ENCODE peak calls at places on chromosome 5, in seven cellular contexts. W is H1, Q is neural progenitor cell, N is colonic mucosa, K is HCT116, L is HepG2, Z is IMR-90. G is an unnamed sample.

GRCh38 chr5:180823346-180823745 is 20.7 kb upstream of the MGAT1 start:
- DNase-seq in K (no peak), Z (no peak), N (no peak), W (no peak), L (no peak), Q (no peak), G (no peak)

GRCh38 chr5:167049043-167049663 is 1242.3 kb upstream of the WWC1 start:
- DNase-seq in W (no peak), Q (peak; percentile 71), K (peak; percentile 0), N (peak; percentile 49), Z (no peak), L (peak; percentile 21), G (peak; percentile 35)

GRCh38 chr5:42887094-42887493 is 75.4 kb upstream of the SELENOP start:
- DNase-seq in L (no peak), K (peak; percentile 42), N (peak; percentile 88), Q (no peak), W (no peak), Z (no peak), G (no peak)

GRCh38 chr5:6458833-6459232 is 10.2 kb downstream of the UBE2QL1 start:
- DNase-seq in L (no peak), W (no peak), K (no peak), N (no peak), Z (no peak), Q (no peak), G (no peak)

GRCh38 chr5:1789838-1790462 is 9.7 kb downstream of the MRPL36 start:
- DNase-seq in Q (no peak), Z (peak; percentile 96), K (no peak), L (no peak), N (no peak), W (no peak), G (peak; percentile 66)

GRCh38 chr5:115179959-115180709 is 10.4 kb upstream of the TRIM36 start:
- DNase-seq in Q (peak; percentile 92), N (peak; percentile 51), K (no peak), Z (peak; percentile 4), L (no peak), W (no peak), G (peak; percentile 19)

GRCh38 chr5:94308442-94308841 is 310.0 kb downstream of the KIAA0825 start:
- DNase-seq in Z (peak; percentile 16), Q (no peak), N (no peak), K (no peak), W (no peak), L (no peak), G (no peak)

GRCh38 chr5:151592855-151593408 is 1.8 kb upstream of the FAT2 start:
- DNase-seq in Z (no peak), L (peak; percentile 66), W (no peak), K (no peak), N (no peak), Q (no peak), G (no peak)

GRCh38 chr5:147216552-147217154 is 18.2 kb upstream of the STK32A start:
- DNase-seq in L (peak; percentile 61), Q (peak; percentile 36), K (no peak), W (no peak), Z (no peak), N (no peak), G (peak; percentile 16)

GRCh38 chr5:147391781-147392180 is 118.1 kb downstream of the DPYSL3 start:
- DNase-seq in L (peak; percentile 25), K (peak; percentile 38), N (peak; percentile 22), W (no peak), Q (peak; percentile 57), Z (peak; percentile 84), G (peak; percentile 78)

GRCh38 chr5:83104031-83104430 is 26.7 kb downstream of the XRCC4 start:
- DNase-seq in Q (no peak), Z (no peak), K (no peak), W (no peak), N (no peak), L (no peak), G (no peak)

GRCh38 chr5:150119421-150120061 is 33.2 kb upstream of the CSF1R start:
- DNase-seq in L (no peak), Z (no peak), W (no peak), Q (no peak), N (peak; percentile 20), K (no peak), G (no peak)

GRCh38 chr5:88692979-88693932 is 189.7 kb downstream of the MEF2C start:
- DNase-seq in Z (no peak), K (no peak), L (no peak), W (no peak), N (no peak), Q (no peak), G (no peak)

GRCh38 chr5:124621279-124621678 is 125.2 kb downstream of the ZNF608 start:
- DNase-seq in W (no peak), K (no peak), Q (no peak), N (no peak), L (no peak), Z (no peak), G (no peak)

GRCh38 chr5:31657315-31657714 is 18.4 kb downstream of the PDZD2 start:
- DNase-seq in Z (no peak), Q (no peak), K (no peak), L (no peak), N (no peak), W (no peak), G (no peak)

GRCh38 chr5:31661257-31661656 is 22.3 kb downstream of the PDZD2 start:
- DNase-seq in K (no peak), L (no peak), Z (no peak), N (no peak), W (no peak), Q (no peak), G (no peak)

GRCh38 chr5:31651241-31651640 is 12.3 kb downstream of the PDZD2 start:
- DNase-seq in N (no peak), L (no peak), Q (no peak), Z (no peak), K (no peak), W (no peak), G (no peak)

GRCh38 chr5:31656806-31657205 is 17.9 kb downstream of the PDZD2 start:
- DNase-seq in Z (no peak), N (no peak), L (no peak), W (no peak), K (no peak), Q (peak; percentile 48), G (no peak)

DNA sequence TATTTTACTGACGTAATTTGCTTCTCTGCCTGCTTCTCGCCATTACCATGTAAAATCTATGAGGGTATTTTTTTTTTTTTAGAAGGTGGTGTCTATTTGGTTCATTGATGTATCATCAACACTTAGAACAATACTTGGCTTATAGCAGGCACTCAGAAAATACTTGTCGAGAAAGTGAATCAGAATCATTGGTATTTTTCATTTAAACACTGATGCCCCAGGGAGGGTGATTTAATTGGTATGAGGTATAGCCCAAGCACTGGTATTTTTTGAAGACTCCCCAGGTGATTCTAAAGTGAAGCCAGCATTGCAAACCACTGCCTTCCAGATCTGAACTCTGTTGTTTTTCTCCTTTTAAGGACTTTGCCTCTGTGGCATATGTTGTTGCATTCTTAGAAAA is 16.6 kb downstream of the PDZD2 start:
- DNase-seq in Z (no peak), W (no peak), Q (no peak), L (no peak), K (no peak), N (no peak), G (no peak)
- H3K9ac ChIP-seq in Z (no peak overlapping the region), W (no peak overlapping the region), Q (no peak overlapping the region), L (no peak overlapping the region), K (no peak overlapping the region), N (no peak overlapping the region), G (no peak overlapping the region)

DNA sequence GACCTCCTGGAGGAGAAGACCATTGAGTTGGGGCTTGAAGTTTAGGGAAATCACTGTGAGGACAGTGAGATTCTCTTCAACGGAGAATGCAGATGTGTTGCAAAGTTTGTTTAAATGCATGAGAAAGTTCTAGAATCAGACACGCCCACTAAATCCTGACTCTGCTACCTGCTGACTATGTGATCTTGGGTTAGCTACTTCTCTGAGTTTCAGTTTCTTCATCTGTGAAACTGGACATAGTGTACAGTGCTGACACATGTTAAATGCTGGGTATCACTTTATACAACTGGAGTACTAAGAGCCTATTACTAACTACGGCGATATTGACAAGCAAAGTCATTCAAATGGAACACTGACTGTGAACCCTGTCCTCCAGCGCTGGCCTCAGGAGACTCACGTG is 255.5 kb downstream of the HSPA4 start:
- DNase-seq in W (no peak), K (no peak), N (no peak), L (no peak), Q (no peak), Z (no peak), G (no peak)
- H3K27ac ChIP-seq in W (no peak overlapping the region), K (no peak overlapping the region), N (no peak overlapping the region), L (no peak overlapping the region), Q (no peak overlapping the region), Z (no peak overlapping the region), G (no peak overlapping the region)

DNA sequence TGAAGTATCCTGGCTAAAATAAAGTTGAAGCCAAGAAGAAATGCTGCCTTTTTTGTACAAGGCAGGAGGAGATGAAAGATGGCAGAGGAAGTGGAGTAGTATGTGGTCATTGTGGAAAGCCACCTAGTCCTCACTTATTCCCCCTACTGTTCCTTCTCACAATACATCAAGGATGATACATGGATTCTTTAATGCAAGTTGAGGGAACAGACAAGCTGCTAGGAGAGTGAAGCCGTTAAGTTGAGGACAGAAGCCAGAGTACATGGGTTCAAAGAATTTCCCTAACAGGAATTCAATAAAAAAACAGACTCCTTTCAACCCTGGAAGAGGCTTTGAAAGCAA is 73.8 kb downstream of the MRPS27 start:
- DNase-seq in Z (no peak), L (no peak), K (no peak), Q (no peak), W (no peak), N (no peak), G (no peak)
- H3K9ac ChIP-seq in Z (no peak overlapping the region), L (no peak overlapping the region), K (no peak overlapping the region), Q (no peak overlapping the region), W (no peak overlapping the region), N (no peak overlapping the region), G (no peak overlapping the region)

GRCh38 chr5:53480474-53481353 is at the start of gene FST:
- DNase-seq in W (no peak), L (no peak), Q (peak; percentile 88), K (no peak), N (peak; percentile 17), Z (peak; percentile 36), G (peak; percentile 34)

GRCh38 chr5:53479656-53480473 is 564 bp upstream of the FST start:
- DNase-seq in K (no peak), L (peak; percentile 73), N (peak; percentile 52), Q (peak; percentile 82), W (no peak), Z (peak; percentile 73), G (peak; percentile 59)

GRCh38 chr5:53481887-53482716 is 1.7 kb downstream of the FST start:
- DNase-seq in Q (peak; percentile 66), K (peak; percentile 32), W (no peak), L (peak; percentile 58), N (peak; percentile 63), Z (peak; percentile 71), G (peak; percentile 85)

GRCh38 chr5:53482717-53483638 is 2.5 kb downstream of the FST start:
- DNase-seq in K (no peak), L (peak; percentile 89), Z (peak; percentile 53), Q (peak; percentile 77), W (no peak), N (peak; percentile 29), G (peak; percentile 49)

DNA sequence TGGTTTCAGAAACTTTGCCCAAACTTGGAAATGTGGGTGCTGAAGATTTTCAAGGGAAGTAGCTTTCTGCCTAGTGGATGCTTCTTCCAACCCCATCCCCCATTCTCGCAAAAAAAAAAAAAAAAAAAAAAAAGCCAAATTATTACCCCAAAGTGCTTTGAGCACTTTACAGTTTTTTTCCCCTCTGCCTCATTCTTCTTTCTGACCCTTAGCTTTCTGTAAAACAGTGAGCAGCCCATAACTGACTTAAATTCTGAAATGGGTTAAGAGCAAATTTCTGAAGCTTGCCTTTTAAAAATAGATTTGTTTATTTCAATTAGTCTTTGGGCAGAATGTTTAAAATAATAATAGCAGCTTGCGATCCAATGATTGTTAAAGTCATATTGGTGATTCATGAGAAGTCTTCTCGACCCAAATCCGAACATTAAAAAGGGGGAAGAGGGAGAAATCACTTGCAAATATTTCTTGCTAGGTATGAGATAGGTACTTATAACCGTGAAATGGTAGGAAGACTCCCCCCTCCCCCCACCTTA is 991 bp downstream of the FST start:
- DNase-seq in L (no peak), Q (no peak), K (no peak), Z (peak; percentile 23), W (no peak), N (no peak), G (no peak)
- H3K27ac ChIP-seq in L (peak overlapping the region; percentile 98), Q (no peak overlapping the region), K (no peak overlapping the region), Z (peak overlapping the region; percentile 99), W (no peak overlapping the region), N (no peak overlapping the region), G (peak overlapping the region; percentile 94)